ENCODE peak calls at places on chromosomes 2 and 18, in nine cellular contexts. One of them, this sample, is unnamed.

GRCh38 chr2:124035001-124035400 is 9.9 kb downstream of the CNTNAP5 start:
- DNase-seq in AG04450: no peak
- DNase-seq in endothelial cell: no peak
- DNase-seq in A549: no peak
- DNase-seq in upper lobe of right lung: no peak
- DNase-seq in sigmoid colon: no peak
- DNase-seq in upper lobe of left lung: no peak
- DNase-seq in IMR-90: no peak
- DNase-seq in GM23338: no peak
- DNase-seq in this sample: no peak

GRCh38 chr2:216569765-216570164 is 63.5 kb upstream of the IGFBP2 start:
- DNase-seq in AG04450: no peak
- DNase-seq in A549: no peak
- DNase-seq in IMR-90: no peak
- DNase-seq in sigmoid colon: no peak
- DNase-seq in upper lobe of right lung: no peak
- DNase-seq in endothelial cell: no peak
- DNase-seq in GM23338: peak; percentile 35
- DNase-seq in upper lobe of left lung: no peak
- DNase-seq in this sample: no peak

GRCh38 chr2:9771481-9772017 is 71.7 kb upstream of the TAF1B start:
- DNase-seq in AG04450: peak; percentile 26
- DNase-seq in GM23338: peak; percentile 58
- DNase-seq in sigmoid colon: no peak
- DNase-seq in A549: peak; percentile 74
- DNase-seq in upper lobe of left lung: peak; percentile 67
- DNase-seq in endothelial cell: no peak
- DNase-seq in upper lobe of right lung: no peak
- DNase-seq in IMR-90: peak; percentile 80
- DNase-seq in this sample: no peak

GRCh38 chr2:240586198-240586918 is at the start of gene CAPN10:
- DNase-seq in IMR-90: peak; percentile 92
- DNase-seq in A549: peak; percentile 88
- DNase-seq in upper lobe of right lung: peak; percentile 100
- DNase-seq in upper lobe of left lung: peak; percentile 100
- DNase-seq in AG04450: peak; percentile 78
- DNase-seq in sigmoid colon: peak; percentile 99
- DNase-seq in GM23338: peak; percentile 98
- DNase-seq in endothelial cell: peak; percentile 94
- DNase-seq in this sample: peak; percentile 98

GRCh38 chr2:200584639-200585038 is 1.2 kb upstream of the AOX1 start:
- DNase-seq in GM23338: no peak
- DNase-seq in sigmoid colon: no peak
- DNase-seq in IMR-90: no peak
- DNase-seq in AG04450: no peak
- DNase-seq in endothelial cell: no peak
- DNase-seq in upper lobe of left lung: no peak
- DNase-seq in upper lobe of right lung: no peak
- DNase-seq in A549: no peak
- DNase-seq in this sample: no peak

GRCh38 chr18:58781627-58782194 is 83.0 kb upstream of the ZNF532 start:
- DNase-seq in A549: peak; percentile 51
- DNase-seq in upper lobe of left lung: no peak
- DNase-seq in upper lobe of right lung: peak; percentile 72
- DNase-seq in AG04450: no peak
- DNase-seq in sigmoid colon: peak; percentile 85
- DNase-seq in IMR-90: peak; percentile 76
- DNase-seq in GM23338: peak; percentile 94
- DNase-seq in endothelial cell: peak; percentile 78
- DNase-seq in this sample: peak; percentile 79

GRCh38 chr18:23588836-23589560 is 2.7 kb upstream of the NPC1 start:
- DNase-seq in upper lobe of right lung: no peak
- DNase-seq in IMR-90: no peak
- DNase-seq in upper lobe of left lung: no peak
- DNase-seq in GM23338: peak; percentile 32
- DNase-seq in endothelial cell: no peak
- DNase-seq in sigmoid colon: no peak
- DNase-seq in AG04450: no peak
- DNase-seq in A549: no peak
- DNase-seq in this sample: no peak

GRCh38 chr2:173828189-173829157 is 136.7 kb downstream of the SP3 start:
- DNase-seq in upper lobe of left lung: no peak
- DNase-seq in AG04450: no peak
- DNase-seq in IMR-90: peak; percentile 52
- DNase-seq in sigmoid colon: no peak
- DNase-seq in endothelial cell: no peak
- DNase-seq in upper lobe of right lung: no peak
- DNase-seq in A549: no peak
- DNase-seq in GM23338: no peak
- DNase-seq in this sample: no peak

GRCh38 chr2:165795011-165795410 is 964 bp upstream of the GALNT3 start:
- DNase-seq in AG04450: no peak
- DNase-seq in upper lobe of left lung: no peak
- DNase-seq in sigmoid colon: no peak
- DNase-seq in endothelial cell: no peak
- DNase-seq in A549: no peak
- DNase-seq in upper lobe of right lung: no peak
- DNase-seq in GM23338: no peak
- DNase-seq in IMR-90: peak; percentile 16
- DNase-seq in this sample: no peak

GRCh38 chr18:45571714-45572113 is 43.6 kb upstream of the SLC14A2 start:
- DNase-seq in sigmoid colon: no peak
- DNase-seq in IMR-90: no peak
- DNase-seq in upper lobe of right lung: no peak
- DNase-seq in A549: peak; percentile 5
- DNase-seq in AG04450: no peak
- DNase-seq in endothelial cell: no peak
- DNase-seq in GM23338: peak; percentile 41
- DNase-seq in upper lobe of left lung: no peak
- DNase-seq in this sample: no peak

GRCh38 chr2:241977557-241978300 is 108.2 kb downstream of the RTP5 start:
- DNase-seq in upper lobe of left lung: no peak
- DNase-seq in GM23338: no peak
- DNase-seq in IMR-90: no peak
- DNase-seq in AG04450: no peak
- DNase-seq in endothelial cell: no peak
- DNase-seq in A549: no peak
- DNase-seq in sigmoid colon: no peak
- DNase-seq in upper lobe of right lung: no peak
- DNase-seq in this sample: no peak

GRCh38 chr2:49226360-49226759 is 72.0 kb upstream of the FSHR start:
- DNase-seq in AG04450: no peak
- DNase-seq in sigmoid colon: no peak
- DNase-seq in upper lobe of left lung: no peak
- DNase-seq in upper lobe of right lung: no peak
- DNase-seq in GM23338: no peak
- DNase-seq in IMR-90: no peak
- DNase-seq in A549: no peak
- DNase-seq in endothelial cell: no peak
- DNase-seq in this sample: no peak

GRCh38 chr18:79354350-79354749 is 41.4 kb upstream of the NFATC1 start:
- DNase-seq in endothelial cell: no peak
- DNase-seq in AG04450: no peak
- DNase-seq in upper lobe of right lung: no peak
- DNase-seq in A549: no peak
- DNase-seq in sigmoid colon: no peak
- DNase-seq in GM23338: no peak
- DNase-seq in IMR-90: no peak
- DNase-seq in upper lobe of left lung: no peak
- DNase-seq in this sample: no peak

DNA sequence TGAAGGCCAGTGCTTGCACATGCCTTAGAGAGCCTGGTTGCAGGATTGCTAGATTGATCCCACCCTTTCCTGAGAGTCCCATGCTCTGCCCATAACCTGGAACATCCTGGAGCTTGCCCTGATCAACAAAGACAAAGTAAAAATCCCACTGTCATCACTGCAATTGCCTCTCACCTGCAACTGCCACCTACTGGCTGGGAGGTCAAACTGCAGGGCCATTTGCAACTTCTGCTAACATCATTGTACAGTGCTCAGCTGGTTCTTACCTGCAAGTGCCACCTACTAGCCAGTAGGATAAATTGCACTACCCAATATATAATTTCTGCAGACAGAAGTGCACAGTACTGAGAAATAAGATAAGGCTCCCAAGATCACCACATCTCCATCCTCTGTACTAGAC is 947.5 kb downstream of the CPS1 start:
- DNase-seq in IMR-90: no peak
- DNase-seq in upper lobe of left lung: no peak
- DNase-seq in sigmoid colon: no peak
- DNase-seq in AG04450: no peak
- DNase-seq in upper lobe of right lung: no peak
- DNase-seq in endothelial cell: no peak
- DNase-seq in GM23338: peak; percentile 16
- DNase-seq in A549: no peak
- DNase-seq in this sample: no peak
- TF ChIP-seq CTCF in IMR-90: no peak
- TF ChIP-seq CTCF in upper lobe of left lung: no peak
- TF ChIP-seq CTCF in sigmoid colon: no peak
- TF ChIP-seq CTCF in AG04450: no peak
- TF ChIP-seq CTCF in upper lobe of right lung: no peak
- TF ChIP-seq CTCF in endothelial cell: peak; percentile 42
- TF ChIP-seq CTCF in GM23338: peak; percentile 55
- TF ChIP-seq CTCF in A549: no peak
- TF ChIP-seq CTCF in this sample: peak; percentile 33

GRCh38 chr2:13046557-13047165 is 329.9 kb downstream of the TRIB2 start:
- DNase-seq in upper lobe of right lung: no peak
- DNase-seq in GM23338: peak; percentile 4
- DNase-seq in AG04450: no peak
- DNase-seq in A549: no peak
- DNase-seq in IMR-90: peak; percentile 24
- DNase-seq in endothelial cell: no peak
- DNase-seq in upper lobe of left lung: no peak
- DNase-seq in sigmoid colon: no peak
- DNase-seq in this sample: no peak
- TF ChIP-seq CTCF in upper lobe of right lung: peak; percentile 34
- TF ChIP-seq CTCF in GM23338: no peak
- TF ChIP-seq CTCF in AG04450: peak; percentile 45
- TF ChIP-seq CTCF in A549: peak; percentile 39
- TF ChIP-seq CTCF in IMR-90: peak; percentile 53
- TF ChIP-seq CTCF in endothelial cell: peak; percentile 71
- TF ChIP-seq CTCF in upper lobe of left lung: no peak
- TF ChIP-seq CTCF in sigmoid colon: no peak
- TF ChIP-seq CTCF in this sample: peak; percentile 51

DNA sequence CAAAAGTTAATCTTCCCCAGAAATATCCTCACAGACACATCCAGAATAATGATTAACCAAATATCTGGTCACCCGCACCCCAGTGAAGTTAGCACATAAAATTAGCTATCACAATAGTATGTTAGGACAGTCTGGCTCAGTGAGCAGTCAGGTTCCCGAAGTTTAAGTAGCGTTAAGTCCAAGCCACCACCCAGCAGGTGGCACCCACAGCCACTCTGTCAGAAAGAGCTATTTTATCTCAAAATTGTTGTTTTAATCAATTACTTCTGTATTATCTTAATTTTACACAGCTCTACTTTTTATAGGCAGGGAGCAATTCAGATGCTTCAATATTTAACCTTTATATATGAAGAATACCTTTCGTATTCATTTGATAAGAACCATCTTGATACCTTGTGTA is 537.5 kb downstream of the MBD2 start:
- DNase-seq in AG04450: no peak
- DNase-seq in endothelial cell: no peak
- DNase-seq in IMR-90: no peak
- DNase-seq in sigmoid colon: no peak
- DNase-seq in upper lobe of right lung: no peak
- DNase-seq in upper lobe of left lung: no peak
- DNase-seq in GM23338: peak; percentile 16
- DNase-seq in A549: no peak
- DNase-seq in this sample: no peak
- TF ChIP-seq CTCF in AG04450: no peak
- TF ChIP-seq CTCF in endothelial cell: no peak
- TF ChIP-seq CTCF in IMR-90: no peak
- TF ChIP-seq CTCF in sigmoid colon: no peak
- TF ChIP-seq CTCF in upper lobe of right lung: no peak
- TF ChIP-seq CTCF in upper lobe of left lung: no peak
- TF ChIP-seq CTCF in GM23338: peak; percentile 38
- TF ChIP-seq CTCF in A549: peak; percentile 12
- TF ChIP-seq CTCF in this sample: no peak

GRCh38 chr2:71277536-71278103 is 50.7 kb upstream of the PAIP2B start:
- DNase-seq in IMR-90: no peak
- DNase-seq in upper lobe of left lung: peak; percentile 48
- DNase-seq in endothelial cell: peak; percentile 64
- DNase-seq in GM23338: peak; percentile 82
- DNase-seq in upper lobe of right lung: peak; percentile 68
- DNase-seq in A549: peak; percentile 75
- DNase-seq in AG04450: no peak
- DNase-seq in sigmoid colon: no peak
- DNase-seq in this sample: no peak

GRCh38 chr2:71276311-71277158 is 49.6 kb upstream of the PAIP2B start:
- DNase-seq in endothelial cell: peak; percentile 95
- DNase-seq in AG04450: peak; percentile 15
- DNase-seq in sigmoid colon: peak; percentile 88
- DNase-seq in upper lobe of left lung: peak; percentile 98
- DNase-seq in IMR-90: peak; percentile 51
- DNase-seq in upper lobe of right lung: peak; percentile 93
- DNase-seq in A549: peak; percentile 89
- DNase-seq in GM23338: peak; percentile 96
- DNase-seq in this sample: peak; percentile 68

GRCh38 chr2:71277159-71277498 is 50.2 kb upstream of the PAIP2B start:
- DNase-seq in upper lobe of left lung: no peak
- DNase-seq in endothelial cell: no peak
- DNase-seq in IMR-90: no peak
- DNase-seq in A549: no peak
- DNase-seq in sigmoid colon: no peak
- DNase-seq in upper lobe of right lung: no peak
- DNase-seq in AG04450: no peak
- DNase-seq in GM23338: no peak
- DNase-seq in this sample: no peak

DNA sequence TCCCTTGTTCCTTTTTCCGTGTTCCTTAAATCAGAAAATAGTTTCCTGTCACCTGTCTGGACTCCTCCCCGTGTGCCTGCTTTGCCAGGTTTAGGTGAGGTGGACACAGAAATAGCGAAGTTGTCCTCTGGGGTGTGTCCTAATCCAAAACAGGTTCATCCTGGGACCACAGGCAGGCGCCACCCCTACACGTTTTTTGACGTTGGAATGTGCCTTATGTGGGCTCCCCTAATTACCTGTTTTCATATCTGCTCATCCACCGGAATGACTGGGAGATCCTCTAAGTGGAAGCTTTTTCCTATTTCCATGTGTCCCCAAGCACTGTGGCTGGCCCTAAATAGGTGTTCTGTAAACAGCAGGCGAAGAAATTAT is 49.0 kb upstream of the PAIP2B start:
- DNase-seq in endothelial cell: no peak
- DNase-seq in GM23338: no peak
- DNase-seq in A549: no peak
- DNase-seq in IMR-90: no peak
- DNase-seq in sigmoid colon: no peak
- DNase-seq in AG04450: no peak
- DNase-seq in upper lobe of right lung: no peak
- DNase-seq in upper lobe of left lung: no peak
- DNase-seq in this sample: no peak
- TF ChIP-seq CTCF in endothelial cell: no peak
- TF ChIP-seq CTCF in GM23338: peak; percentile 5
- TF ChIP-seq CTCF in A549: no peak
- TF ChIP-seq CTCF in IMR-90: no peak
- TF ChIP-seq CTCF in sigmoid colon: no peak
- TF ChIP-seq CTCF in AG04450: no peak
- TF ChIP-seq CTCF in upper lobe of right lung: no peak
- TF ChIP-seq CTCF in upper lobe of left lung: no peak
- TF ChIP-seq CTCF in this sample: no peak

GRCh38 chr2:84653302-84653701 is 137.0 kb downstream of the DNAH6 start:
- DNase-seq in AG04450: no peak
- DNase-seq in endothelial cell: no peak
- DNase-seq in IMR-90: peak; percentile 7
- DNase-seq in GM23338: peak; percentile 7
- DNase-seq in upper lobe of right lung: no peak
- DNase-seq in A549: no peak
- DNase-seq in upper lobe of left lung: no peak
- DNase-seq in sigmoid colon: no peak
- DNase-seq in this sample: no peak
- TF ChIP-seq CTCF in AG04450: peak; percentile 30
- TF ChIP-seq CTCF in endothelial cell: no peak
- TF ChIP-seq CTCF in IMR-90: peak; percentile 40
- TF ChIP-seq CTCF in GM23338: peak; percentile 62
- TF ChIP-seq CTCF in upper lobe of right lung: no peak
- TF ChIP-seq CTCF in A549: no peak
- TF ChIP-seq CTCF in upper lobe of left lung: no peak
- TF ChIP-seq CTCF in sigmoid colon: no peak
- TF ChIP-seq CTCF in this sample: no peak

This sample was measured in mesothelial cell of epicardium.